ENCODE peak calls at places on chromosomes 3 and 15, in eight cellular contexts. T is Ammon's horn, R is activated T-helper 1 cell treated with Interleukin-2 at 50 U/mL for 16 hours, M is skeletal muscle cell, Y is posterior cingulate gyrus, H is AG08396, X is amniotic stem cell, N is neural progenitor cell. B is an unnamed sample.
A peak's percentile ranks its signal among the peaks of the same experiment; 100 is the strongest.

GRCh38 chr3:126468028-126468891 is 7.4 kb downstream of the ZXDC start:
- DNase-seq in Y (peak; percentile 69), X (no peak), R (no peak), M (no peak), H (peak; percentile 43), N (no peak), T (no peak), B (no peak)

GRCh38 chr3:172241385-172241784 is 202.0 kb downstream of the FNDC3B start:
- DNase-seq in R (no peak), X (no peak), N (no peak), H (no peak), Y (no peak), M (no peak), T (no peak), B (no peak)

GRCh38 chr3:105618561-105618960 is 250.3 kb downstream of the CBLB start:
- DNase-seq in M (no peak), T (no peak), N (no peak), H (no peak), R (no peak), Y (no peak), X (no peak), B (no peak)

GRCh38 chr15:101120473-101120872 is 131.4 kb downstream of the CHSY1 start:
- DNase-seq in X (no peak), R (no peak), H (no peak), Y (peak; percentile 33), M (no peak), N (no peak), T (no peak), B (no peak)

GRCh38 chr3:197709135-197709534 is 27.6 kb downstream of the RUBCN start:
- DNase-seq in Y (no peak), M (no peak), R (no peak), N (no peak), T (no peak), X (no peak), H (no peak), B (no peak)

GRCh38 chr15:23616536-23616935 is 31.1 kb downstream of the MAGEL2 start:
- DNase-seq in Y (no peak), N (no peak), R (no peak), X (no peak), H (no peak), T (no peak), M (no peak), B (no peak)

GRCh38 chr15:101361418-101361817 is 66.4 kb upstream of the SNRPA1 start:
- DNase-seq in X (no peak), M (no peak), T (no peak), H (no peak), Y (no peak), N (no peak), R (no peak), B (no peak)

GRCh38 chr15:26438316-26438715 is 334.6 kb downstream of the GABRB3 start:
- DNase-seq in Y (no peak), T (no peak), M (no peak), X (no peak), H (no peak), N (peak; percentile 49), R (no peak), B (no peak)